ENCODE peak calls at places on chromosomes 1 and 21, in nine cellular contexts. One of them, this sample, is unnamed.
A peak's percentile ranks its signal among the peaks of the same experiment; 100 is the strongest.

GRCh38 chr1:184866582-184866981 is 107.7 kb downstream of the NIBAN1 start:
- DNase-seq in WTC11: no peak
- DNase-seq in pancreas: no peak
- DNase-seq in endothelial cell of umbilical vein: no peak
- DNase-seq in nephron progenitor cell: no peak
- DNase-seq in esophagus squamous epithelium: no peak
- DNase-seq in MM.1S: no peak
- DNase-seq in lower lobe of right lung: no peak
- DNase-seq in WERI-Rb-1: no peak
- DNase-seq in this sample: no peak

GRCh38 chr1:18141661-18142060 is 34.1 kb downstream of the IGSF21 start:
- DNase-seq in MM.1S: no peak
- DNase-seq in pancreas: no peak
- DNase-seq in lower lobe of right lung: no peak
- DNase-seq in WERI-Rb-1: no peak
- DNase-seq in WTC11: no peak
- DNase-seq in endothelial cell of umbilical vein: no peak
- DNase-seq in nephron progenitor cell: no peak
- DNase-seq in esophagus squamous epithelium: no peak
- DNase-seq in this sample: no peak

GRCh38 chr1:184069675-184070074 is 18.1 kb downstream of the TSEN15 start:
- DNase-seq in nephron progenitor cell: no peak
- DNase-seq in endothelial cell of umbilical vein: no peak
- DNase-seq in WTC11: no peak
- DNase-seq in esophagus squamous epithelium: no peak
- DNase-seq in lower lobe of right lung: no peak
- DNase-seq in MM.1S: no peak
- DNase-seq in pancreas: no peak
- DNase-seq in WERI-Rb-1: no peak
- DNase-seq in this sample: no peak

GRCh38 chr1:234507626-234508387 is 28.8 kb upstream of the TARBP1 start:
- DNase-seq in MM.1S: no peak
- DNase-seq in lower lobe of right lung: no peak
- DNase-seq in endothelial cell of umbilical vein: no peak
- DNase-seq in WERI-Rb-1: no peak
- DNase-seq in WTC11: no peak
- DNase-seq in pancreas: no peak
- DNase-seq in nephron progenitor cell: no peak
- DNase-seq in esophagus squamous epithelium: no peak
- DNase-seq in this sample: no peak

GRCh38 chr1:2044510-2045319 is 5.5 kb upstream of the PRKCZ start:
- DNase-seq in WERI-Rb-1: peak; percentile 65
- DNase-seq in WTC11: peak; percentile 80
- DNase-seq in esophagus squamous epithelium: no peak
- DNase-seq in pancreas: peak; percentile 49
- DNase-seq in lower lobe of right lung: peak; percentile 79
- DNase-seq in endothelial cell of umbilical vein: peak; percentile 45
- DNase-seq in nephron progenitor cell: peak; percentile 92
- DNase-seq in MM.1S: peak; percentile 31
- DNase-seq in this sample: peak; percentile 82

GRCh38 chr1:166947398-166948043 is 27.8 kb downstream of the ILDR2 start:
- DNase-seq in esophagus squamous epithelium: no peak
- DNase-seq in pancreas: peak; percentile 41
- DNase-seq in lower lobe of right lung: peak; percentile 43
- DNase-seq in MM.1S: no peak
- DNase-seq in endothelial cell of umbilical vein: peak; percentile 24
- DNase-seq in nephron progenitor cell: peak; percentile 86
- DNase-seq in WERI-Rb-1: no peak
- DNase-seq in WTC11: peak; percentile 68
- DNase-seq in this sample: peak; percentile 93

GRCh38 chr1:201888282-201889033 is at the start of gene SHISA4:
- DNase-seq in MM.1S: no peak
- DNase-seq in lower lobe of right lung: peak; percentile 88
- DNase-seq in esophagus squamous epithelium: no peak
- DNase-seq in endothelial cell of umbilical vein: peak; percentile 81
- DNase-seq in WERI-Rb-1: peak; percentile 74
- DNase-seq in pancreas: peak; percentile 79
- DNase-seq in WTC11: peak; percentile 63
- DNase-seq in nephron progenitor cell: peak; percentile 56
- DNase-seq in this sample: peak; percentile 70

GRCh38 chr1:12100071-12100470 is 37.0 kb downstream of the TNFRSF8 start:
- DNase-seq in endothelial cell of umbilical vein: no peak
- DNase-seq in esophagus squamous epithelium: no peak
- DNase-seq in pancreas: no peak
- DNase-seq in lower lobe of right lung: no peak
- DNase-seq in WERI-Rb-1: no peak
- DNase-seq in nephron progenitor cell: no peak
- DNase-seq in WTC11: no peak
- DNase-seq in MM.1S: no peak
- DNase-seq in this sample: no peak

GRCh38 chr1:150889650-150890416 is 2.9 kb downstream of the CTXND2 start:
- DNase-seq in WTC11: no peak
- DNase-seq in lower lobe of right lung: no peak
- DNase-seq in nephron progenitor cell: no peak
- DNase-seq in pancreas: no peak
- DNase-seq in WERI-Rb-1: no peak
- DNase-seq in esophagus squamous epithelium: no peak
- DNase-seq in endothelial cell of umbilical vein: no peak
- DNase-seq in MM.1S: peak; percentile 72
- DNase-seq in this sample: no peak

GRCh38 chr1:30199563-30199962 is 523.8 kb downstream of the MATN1 start:
- DNase-seq in nephron progenitor cell: no peak
- DNase-seq in endothelial cell of umbilical vein: no peak
- DNase-seq in MM.1S: no peak
- DNase-seq in esophagus squamous epithelium: no peak
- DNase-seq in WTC11: no peak
- DNase-seq in WERI-Rb-1: no peak
- DNase-seq in lower lobe of right lung: no peak
- DNase-seq in pancreas: no peak
- DNase-seq in this sample: no peak

GRCh38 chr1:167132306-167133010 is 38.6 kb downstream of the STYXL2 start:
- DNase-seq in pancreas: no peak
- DNase-seq in endothelial cell of umbilical vein: no peak
- DNase-seq in esophagus squamous epithelium: no peak
- DNase-seq in MM.1S: no peak
- DNase-seq in WTC11: no peak
- DNase-seq in lower lobe of right lung: no peak
- DNase-seq in WERI-Rb-1: no peak
- DNase-seq in nephron progenitor cell: no peak
- DNase-seq in this sample: no peak

GRCh38 chr21:34771512-34772028 is 102.8 kb downstream of the CLIC6 start:
- DNase-seq in lower lobe of right lung: no peak
- DNase-seq in esophagus squamous epithelium: no peak
- DNase-seq in WTC11: no peak
- DNase-seq in pancreas: no peak
- DNase-seq in endothelial cell of umbilical vein: peak; percentile 11
- DNase-seq in MM.1S: no peak
- DNase-seq in nephron progenitor cell: no peak
- DNase-seq in WERI-Rb-1: no peak
- DNase-seq in this sample: no peak

GRCh38 chr1:165512817-165513216 is 31.0 kb upstream of the LRRC52 start:
- DNase-seq in esophagus squamous epithelium: no peak
- DNase-seq in WTC11: peak; percentile 12
- DNase-seq in pancreas: no peak
- DNase-seq in WERI-Rb-1: peak; percentile 9
- DNase-seq in nephron progenitor cell: peak; percentile 11
- DNase-seq in MM.1S: no peak
- DNase-seq in endothelial cell of umbilical vein: no peak
- DNase-seq in lower lobe of right lung: no peak
- DNase-seq in this sample: peak; percentile 63

GRCh38 chr21:36156815-36157670 is at the start of gene DOP1B:
- DNase-seq in WTC11: peak; percentile 45
- DNase-seq in nephron progenitor cell: no peak
- DNase-seq in pancreas: peak; percentile 53
- DNase-seq in esophagus squamous epithelium: no peak
- DNase-seq in endothelial cell of umbilical vein: peak; percentile 23
- DNase-seq in lower lobe of right lung: no peak
- DNase-seq in WERI-Rb-1: peak; percentile 67
- DNase-seq in MM.1S: peak; percentile 53
- DNase-seq in this sample: no peak

GRCh38 chr1:15346356-15347030 is 63.2 kb upstream of the EFHD2 start:
- DNase-seq in lower lobe of right lung: no peak
- DNase-seq in nephron progenitor cell: no peak
- DNase-seq in MM.1S: no peak
- DNase-seq in pancreas: no peak
- DNase-seq in esophagus squamous epithelium: no peak
- DNase-seq in WERI-Rb-1: no peak
- DNase-seq in WTC11: no peak
- DNase-seq in endothelial cell of umbilical vein: no peak
- DNase-seq in this sample: no peak

GRCh38 chr1:42214447-42214871 is 49.9 kb upstream of the GUCA2A start:
- DNase-seq in esophagus squamous epithelium: no peak
- DNase-seq in WTC11: no peak
- DNase-seq in WERI-Rb-1: no peak
- DNase-seq in pancreas: peak; percentile 55
- DNase-seq in endothelial cell of umbilical vein: peak; percentile 88
- DNase-seq in MM.1S: no peak
- DNase-seq in nephron progenitor cell: no peak
- DNase-seq in lower lobe of right lung: no peak
- DNase-seq in this sample: no peak

GRCh38 chr1:163450986-163451385 is 129.2 kb downstream of the NUF2 start:
- DNase-seq in lower lobe of right lung: no peak
- DNase-seq in endothelial cell of umbilical vein: no peak
- DNase-seq in pancreas: no peak
- DNase-seq in nephron progenitor cell: no peak
- DNase-seq in esophagus squamous epithelium: no peak
- DNase-seq in WTC11: no peak
- DNase-seq in MM.1S: no peak
- DNase-seq in WERI-Rb-1: no peak
- DNase-seq in this sample: no peak

GRCh38 chr1:44735992-44736391 is 3.6 kb upstream of the KIF2C start:
- DNase-seq in esophagus squamous epithelium: no peak
- DNase-seq in endothelial cell of umbilical vein: no peak
- DNase-seq in WTC11: no peak
- DNase-seq in pancreas: no peak
- DNase-seq in MM.1S: no peak
- DNase-seq in lower lobe of right lung: no peak
- DNase-seq in WERI-Rb-1: no peak
- DNase-seq in nephron progenitor cell: no peak
- DNase-seq in this sample: no peak
- TF ChIP-seq CTCF in esophagus squamous epithelium: no peak
- TF ChIP-seq CTCF in endothelial cell of umbilical vein: no peak
- TF ChIP-seq CTCF in WTC11: no peak
- TF ChIP-seq CTCF in pancreas: no peak
- TF ChIP-seq CTCF in MM.1S: no peak
- TF ChIP-seq CTCF in lower lobe of right lung: no peak
- TF ChIP-seq CTCF in WERI-Rb-1: no peak
- TF ChIP-seq CTCF in nephron progenitor cell: no peak
- TF ChIP-seq CTCF in this sample: no peak

GRCh38 chr21:38667466-38667865 is 138.3 kb upstream of the ETS2 start:
- DNase-seq in esophagus squamous epithelium: no peak
- DNase-seq in endothelial cell of umbilical vein: no peak
- DNase-seq in lower lobe of right lung: no peak
- DNase-seq in WTC11: no peak
- DNase-seq in pancreas: no peak
- DNase-seq in MM.1S: no peak
- DNase-seq in WERI-Rb-1: no peak
- DNase-seq in nephron progenitor cell: no peak
- DNase-seq in this sample: no peak

GRCh38 chr21:38668501-38668900 is 137.2 kb upstream of the ETS2 start:
- DNase-seq in esophagus squamous epithelium: no peak
- DNase-seq in pancreas: no peak
- DNase-seq in MM.1S: no peak
- DNase-seq in nephron progenitor cell: no peak
- DNase-seq in lower lobe of right lung: no peak
- DNase-seq in WERI-Rb-1: no peak
- DNase-seq in WTC11: no peak
- DNase-seq in endothelial cell of umbilical vein: no peak
- DNase-seq in this sample: no peak

GRCh38 chr21:38668067-38668466 is 137.7 kb upstream of the ETS2 start:
- DNase-seq in MM.1S: no peak
- DNase-seq in nephron progenitor cell: no peak
- DNase-seq in lower lobe of right lung: no peak
- DNase-seq in endothelial cell of umbilical vein: no peak
- DNase-seq in WERI-Rb-1: no peak
- DNase-seq in esophagus squamous epithelium: no peak
- DNase-seq in WTC11: no peak
- DNase-seq in pancreas: no peak
- DNase-seq in this sample: no peak

GRCh38 chr21:38671716-38672115 is 134.0 kb upstream of the ETS2 start:
- DNase-seq in nephron progenitor cell: no peak
- DNase-seq in esophagus squamous epithelium: no peak
- DNase-seq in pancreas: no peak
- DNase-seq in lower lobe of right lung: no peak
- DNase-seq in MM.1S: no peak
- DNase-seq in endothelial cell of umbilical vein: no peak
- DNase-seq in WTC11: no peak
- DNase-seq in WERI-Rb-1: no peak
- DNase-seq in this sample: no peak

DNA sequence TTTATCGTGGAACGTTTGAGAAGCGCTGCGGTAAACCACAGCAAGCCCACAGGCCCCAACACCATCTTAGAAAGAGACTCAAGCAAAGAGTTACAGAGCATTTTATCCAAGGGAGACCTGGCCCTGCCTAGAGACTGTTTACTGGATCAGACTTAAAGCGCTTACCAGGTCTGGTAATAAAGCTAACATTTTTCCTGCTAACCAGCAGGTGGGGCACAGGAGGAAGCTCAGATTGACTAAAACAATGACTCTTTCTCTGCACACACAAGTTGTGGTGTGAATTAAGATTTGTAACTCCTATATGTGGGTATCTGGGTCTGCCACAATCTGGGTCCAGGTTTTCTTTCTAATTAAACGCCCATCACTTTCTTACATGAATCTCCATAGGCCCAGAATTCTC is 136.5 kb upstream of the ETS2 start:
- DNase-seq in lower lobe of right lung: no peak
- DNase-seq in MM.1S: peak; percentile 44
- DNase-seq in endothelial cell of umbilical vein: peak; percentile 45
- DNase-seq in pancreas: no peak
- DNase-seq in nephron progenitor cell: no peak
- DNase-seq in esophagus squamous epithelium: no peak
- DNase-seq in WTC11: no peak
- DNase-seq in WERI-Rb-1: peak; percentile 44
- DNase-seq in this sample: peak; percentile 46
- TF ChIP-seq CTCF in lower lobe of right lung: peak; percentile 35
- TF ChIP-seq CTCF in MM.1S: peak; percentile 44
- TF ChIP-seq CTCF in endothelial cell of umbilical vein: peak; percentile 36
- TF ChIP-seq CTCF in pancreas: no peak
- TF ChIP-seq CTCF in nephron progenitor cell: peak; percentile 32
- TF ChIP-seq CTCF in esophagus squamous epithelium: peak; percentile 47
- TF ChIP-seq CTCF in WTC11: no peak
- TF ChIP-seq CTCF in WERI-Rb-1: peak; percentile 62
- TF ChIP-seq CTCF in this sample: peak; percentile 58

GRCh38 chr1:31765041-31765467 is 914 bp upstream of the ADGRB2 start:
- DNase-seq in lower lobe of right lung: no peak
- DNase-seq in nephron progenitor cell: peak; percentile 59
- DNase-seq in WERI-Rb-1: peak; percentile 71
- DNase-seq in esophagus squamous epithelium: no peak
- DNase-seq in pancreas: no peak
- DNase-seq in MM.1S: peak; percentile 11
- DNase-seq in WTC11: peak; percentile 61
- DNase-seq in endothelial cell of umbilical vein: peak; percentile 25
- DNase-seq in this sample: peak; percentile 68
- TF ChIP-seq CTCF in lower lobe of right lung: no peak
- TF ChIP-seq CTCF in nephron progenitor cell: peak; percentile 42
- TF ChIP-seq CTCF in WERI-Rb-1: peak; percentile 64
- TF ChIP-seq CTCF in esophagus squamous epithelium: no peak
- TF ChIP-seq CTCF in pancreas: no peak
- TF ChIP-seq CTCF in MM.1S: peak; percentile 11
- TF ChIP-seq CTCF in WTC11: no peak
- TF ChIP-seq CTCF in endothelial cell of umbilical vein: no peak
- TF ChIP-seq CTCF in this sample: peak; percentile 44

GRCh38 chr1:189706594-189706993 is 771.1 kb downstream of the BRINP3 start:
- DNase-seq in WERI-Rb-1: no peak
- DNase-seq in endothelial cell of umbilical vein: no peak
- DNase-seq in pancreas: no peak
- DNase-seq in lower lobe of right lung: no peak
- DNase-seq in nephron progenitor cell: no peak
- DNase-seq in esophagus squamous epithelium: no peak
- DNase-seq in WTC11: no peak
- DNase-seq in MM.1S: no peak
- DNase-seq in this sample: no peak

GRCh38 chr1:189708674-189709073 is 769.0 kb downstream of the BRINP3 start:
- DNase-seq in MM.1S: no peak
- DNase-seq in WTC11: peak; percentile 23
- DNase-seq in nephron progenitor cell: no peak
- DNase-seq in pancreas: no peak
- DNase-seq in WERI-Rb-1: peak; percentile 10
- DNase-seq in esophagus squamous epithelium: no peak
- DNase-seq in endothelial cell of umbilical vein: peak; percentile 3
- DNase-seq in lower lobe of right lung: no peak
- DNase-seq in this sample: peak; percentile 51
- TF ChIP-seq CTCF in MM.1S: no peak
- TF ChIP-seq CTCF in WTC11: no peak
- TF ChIP-seq CTCF in nephron progenitor cell: no peak
- TF ChIP-seq CTCF in pancreas: no peak
- TF ChIP-seq CTCF in WERI-Rb-1: peak; percentile 42
- TF ChIP-seq CTCF in esophagus squamous epithelium: no peak
- TF ChIP-seq CTCF in endothelial cell of umbilical vein: no peak
- TF ChIP-seq CTCF in lower lobe of right lung: no peak
- TF ChIP-seq CTCF in this sample: peak; percentile 42

This sample was measured in neural progenitor cell.